ENCODE peak calls at places on chromosome 1, in five cellular contexts. One of them, this sample, is unnamed.

GRCh38 chr1:212514056-212514614 is 81.4 kb downstream of the NENF start:
- DNase-seq in transverse colon: peak; percentile 59
- DNase-seq in SK-N-SH: no peak
- DNase-seq in ovary: no peak
- DNase-seq in stomach: no peak
- DNase-seq in this sample: no peak

GRCh38 chr1:118504231-118504644 is 319.2 kb upstream of the SPAG17 start:
- DNase-seq in SK-N-SH: no peak
- DNase-seq in ovary: peak; percentile 14
- DNase-seq in transverse colon: no peak
- DNase-seq in stomach: no peak
- DNase-seq in this sample: no peak

GRCh38 chr1:231407537-231408396 is 14.3 kb downstream of the EGLN1 start:
- DNase-seq in ovary: no peak
- DNase-seq in SK-N-SH: no peak
- DNase-seq in transverse colon: no peak
- DNase-seq in stomach: no peak
- DNase-seq in this sample: no peak

GRCh38 chr1:235006132-235006721 is 122.4 kb downstream of the TOMM20 start:
- DNase-seq in ovary: no peak
- DNase-seq in SK-N-SH: no peak
- DNase-seq in stomach: no peak
- DNase-seq in transverse colon: no peak
- DNase-seq in this sample: no peak

GRCh38 chr1:24216254-24216653 is 29.2 kb upstream of the IFNLR1 start:
- DNase-seq in stomach: peak; percentile 33
- DNase-seq in ovary: peak; percentile 42
- DNase-seq in SK-N-SH: peak; percentile 59
- DNase-seq in transverse colon: no peak
- DNase-seq in this sample: no peak

GRCh38 chr1:18951818-18952391 is 4.6 kb downstream of the IFFO2 start:
- DNase-seq in transverse colon: peak; percentile 70
- DNase-seq in stomach: peak; percentile 36
- DNase-seq in SK-N-SH: no peak
- DNase-seq in ovary: no peak
- DNase-seq in this sample: no peak

GRCh38 chr1:181726608-181727007 is 243.3 kb downstream of the CACNA1E start:
- DNase-seq in stomach: no peak
- DNase-seq in SK-N-SH: no peak
- DNase-seq in transverse colon: no peak
- DNase-seq in ovary: no peak
- DNase-seq in this sample: no peak

GRCh38 chr1:18179009-18179408 is 71.4 kb downstream of the IGSF21 start:
- DNase-seq in transverse colon: no peak
- DNase-seq in ovary: no peak
- DNase-seq in SK-N-SH: peak; percentile 40
- DNase-seq in stomach: no peak
- DNase-seq in this sample: no peak

GRCh38 chr1:219325368-219325742 is 151.7 kb downstream of the LYPLAL1 start:
- DNase-seq in transverse colon: no peak
- DNase-seq in SK-N-SH: no peak
- DNase-seq in ovary: no peak
- DNase-seq in stomach: no peak
- DNase-seq in this sample: no peak

GRCh38 chr1:197441990-197442389 is 173.9 kb downstream of the CRB1 start:
- DNase-seq in ovary: peak; percentile 52
- DNase-seq in stomach: no peak
- DNase-seq in SK-N-SH: no peak
- DNase-seq in transverse colon: no peak
- DNase-seq in this sample: peak; percentile 67

GRCh38 chr1:236603896-236604217 is 459 bp downstream of the HEATR1 start:
- DNase-seq in SK-N-SH: peak; percentile 19
- DNase-seq in ovary: no peak
- DNase-seq in stomach: no peak
- DNase-seq in transverse colon: no peak
- DNase-seq in this sample: no peak

GRCh38 chr1:182189535-182190066 is 128.1 kb upstream of the ZNF648 start:
- DNase-seq in transverse colon: no peak
- DNase-seq in SK-N-SH: no peak
- DNase-seq in stomach: no peak
- DNase-seq in ovary: no peak
- DNase-seq in this sample: no peak

GRCh38 chr1:177082855-177083741 is 81.4 kb downstream of the ASTN1 start:
- DNase-seq in SK-N-SH: peak; percentile 50
- DNase-seq in transverse colon: no peak
- DNase-seq in stomach: no peak
- DNase-seq in ovary: no peak
- DNase-seq in this sample: peak; percentile 28

GRCh38 chr1:6257541-6258069 is 3.3 kb downstream of the GPR153 start:
- DNase-seq in stomach: no peak
- DNase-seq in SK-N-SH: no peak
- DNase-seq in transverse colon: no peak
- DNase-seq in ovary: no peak
- DNase-seq in this sample: no peak

GRCh38 chr1:8891405-8891804 is 12.9 kb upstream of the ENO1 start:
- DNase-seq in SK-N-SH: no peak
- DNase-seq in ovary: no peak
- DNase-seq in stomach: no peak
- DNase-seq in transverse colon: no peak
- DNase-seq in this sample: no peak

GRCh38 chr1:204254031-204254661 is 40.4 kb upstream of the GOLT1A start:
- DNase-seq in transverse colon: peak; percentile 41
- DNase-seq in ovary: no peak
- DNase-seq in SK-N-SH: no peak
- DNase-seq in stomach: peak; percentile 35
- DNase-seq in this sample: peak; percentile 47

GRCh38 chr1:2526824-2527552 is 592 bp upstream of the PANK4 start:
- DNase-seq in SK-N-SH: no peak
- DNase-seq in transverse colon: peak; percentile 49
- DNase-seq in stomach: no peak
- DNase-seq in ovary: no peak
- DNase-seq in this sample: no peak

GRCh38 chr1:75438355-75438754 is 172.6 kb downstream of the SLC44A5 start:
- DNase-seq in stomach: no peak
- DNase-seq in SK-N-SH: no peak
- DNase-seq in transverse colon: no peak
- DNase-seq in ovary: no peak
- DNase-seq in this sample: no peak

GRCh38 chr1:93164816-93165215 is 15.4 kb downstream of the TMED5 start:
- DNase-seq in stomach: no peak
- DNase-seq in SK-N-SH: no peak
- DNase-seq in transverse colon: no peak
- DNase-seq in ovary: no peak
- DNase-seq in this sample: no peak

GRCh38 chr1:235872270-235872669 is 5.6 kb upstream of the LYST start:
- DNase-seq in SK-N-SH: no peak
- DNase-seq in stomach: no peak
- DNase-seq in ovary: no peak
- DNase-seq in transverse colon: no peak
- DNase-seq in this sample: no peak

GRCh38 chr1:197150336-197151005 is 4.0 kb upstream of the ASPM start:
- DNase-seq in stomach: no peak
- DNase-seq in transverse colon: no peak
- DNase-seq in ovary: no peak
- DNase-seq in SK-N-SH: no peak
- DNase-seq in this sample: no peak

GRCh38 chr1:153577624-153578051 is 12.0 kb upstream of the S100A2 start:
- DNase-seq in stomach: peak; percentile 33
- DNase-seq in SK-N-SH: no peak
- DNase-seq in ovary: no peak
- DNase-seq in transverse colon: peak; percentile 63
- DNase-seq in this sample: no peak

GRCh38 chr1:78281580-78281979 is 209.2 kb upstream of the PTGFR start:
- DNase-seq in stomach: no peak
- DNase-seq in ovary: no peak
- DNase-seq in transverse colon: no peak
- DNase-seq in SK-N-SH: no peak
- DNase-seq in this sample: no peak

GRCh38 chr1:151859814-151860405 is 6.4 kb upstream of the THEM5 start:
- DNase-seq in SK-N-SH: no peak
- DNase-seq in transverse colon: no peak
- DNase-seq in stomach: no peak
- DNase-seq in ovary: no peak
- DNase-seq in this sample: no peak

GRCh38 chr1:173638043-173639021 is 3.2 kb downstream of the TEX50 start:
- DNase-seq in transverse colon: no peak
- DNase-seq in SK-N-SH: no peak
- DNase-seq in stomach: no peak
- DNase-seq in ovary: no peak
- DNase-seq in this sample: no peak

GRCh38 chr1:67768480-67768879 is 64.8 kb downstream of the GNG12 start:
- DNase-seq in SK-N-SH: no peak
- DNase-seq in ovary: no peak
- DNase-seq in transverse colon: no peak
- DNase-seq in stomach: no peak
- DNase-seq in this sample: no peak

GRCh38 chr1:246753670-246754535 is 29.7 kb downstream of the SCCPDH start:
- DNase-seq in SK-N-SH: peak; percentile 75
- DNase-seq in transverse colon: peak; percentile 68
- DNase-seq in stomach: peak; percentile 66
- DNase-seq in ovary: peak; percentile 64
- DNase-seq in this sample: peak; percentile 77
- TF ChIP-seq CTCF in SK-N-SH: peak; percentile 82
- TF ChIP-seq CTCF in transverse colon: peak; percentile 71
- TF ChIP-seq CTCF in stomach: peak; percentile 65
- TF ChIP-seq CTCF in ovary: peak; percentile 36
- TF ChIP-seq CTCF in this sample: peak; percentile 75

GRCh38 chr1:107899655-107900054 is 65.3 kb downstream of the VAV3 start:
- DNase-seq in stomach: no peak
- DNase-seq in ovary: no peak
- DNase-seq in SK-N-SH: no peak
- DNase-seq in transverse colon: no peak
- DNase-seq in this sample: no peak

GRCh38 chr1:107897428-107898339 is 67.3 kb downstream of the VAV3 start:
- DNase-seq in ovary: no peak
- DNase-seq in transverse colon: peak; percentile 11
- DNase-seq in stomach: no peak
- DNase-seq in SK-N-SH: no peak
- DNase-seq in this sample: no peak

GRCh38 chr1:107900083-107900945 is 64.7 kb downstream of the VAV3 start:
- DNase-seq in ovary: no peak
- DNase-seq in transverse colon: no peak
- DNase-seq in SK-N-SH: no peak
- DNase-seq in stomach: no peak
- DNase-seq in this sample: no peak

GRCh38 chr1:107896946-107897345 is 68.0 kb downstream of the VAV3 start:
- DNase-seq in stomach: no peak
- DNase-seq in transverse colon: no peak
- DNase-seq in SK-N-SH: no peak
- DNase-seq in ovary: no peak
- DNase-seq in this sample: no peak

DNA sequence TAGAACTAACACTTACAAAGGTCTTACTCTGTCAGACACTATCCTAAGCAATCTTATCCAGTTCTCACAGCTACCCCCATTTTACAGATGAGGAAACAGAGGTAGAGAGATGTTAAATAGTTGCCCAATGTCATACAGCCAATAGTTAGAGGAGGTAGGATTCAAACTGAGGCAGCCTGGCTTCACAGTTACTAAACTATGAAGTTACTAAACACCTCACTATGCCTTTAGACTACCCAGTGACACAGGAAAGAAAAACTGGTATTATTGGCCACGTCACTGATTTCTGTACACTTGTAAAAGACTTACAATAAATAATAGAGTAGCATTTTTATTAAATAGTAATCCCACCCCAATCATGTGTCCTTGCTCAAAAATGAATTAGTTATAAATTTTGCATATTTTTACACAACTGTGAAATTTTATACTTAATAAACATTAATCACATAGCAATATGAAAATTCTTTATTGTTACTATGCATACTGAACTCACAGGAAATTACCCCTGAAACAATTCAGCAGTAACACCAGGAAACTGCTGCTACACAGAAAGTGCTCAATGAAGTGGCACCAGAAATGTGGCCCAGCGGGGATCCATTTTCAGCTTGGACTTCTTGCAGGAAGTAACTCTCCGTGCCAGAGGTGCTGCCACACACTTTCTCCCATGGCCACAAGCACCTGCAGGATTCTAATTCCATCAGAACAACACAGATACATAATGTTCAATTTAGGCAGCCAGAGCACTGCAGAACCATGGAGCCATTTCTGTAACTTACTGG is 69.4 kb downstream of the VAV3 start:
- DNase-seq in ovary: no peak
- DNase-seq in stomach: peak; percentile 30
- DNase-seq in SK-N-SH: no peak
- DNase-seq in transverse colon: no peak
- DNase-seq in this sample: no peak
- TF ChIP-seq EP300 in ovary: no peak
- TF ChIP-seq EP300 in stomach: no peak
- TF ChIP-seq EP300 in SK-N-SH: no peak
- TF ChIP-seq EP300 in transverse colon: no peak
- TF ChIP-seq EP300 in this sample: no peak

GRCh38 chr1:202750761-202751160 is 40.5 kb upstream of the SYT2 start:
- DNase-seq in ovary: no peak
- DNase-seq in SK-N-SH: no peak
- DNase-seq in transverse colon: no peak
- DNase-seq in stomach: no peak
- DNase-seq in this sample: no peak
- TF ChIP-seq CTCF in ovary: no peak
- TF ChIP-seq CTCF in SK-N-SH: peak; percentile 21
- TF ChIP-seq CTCF in transverse colon: peak; percentile 13
- TF ChIP-seq CTCF in stomach: no peak
- TF ChIP-seq CTCF in this sample: no peak

DNA sequence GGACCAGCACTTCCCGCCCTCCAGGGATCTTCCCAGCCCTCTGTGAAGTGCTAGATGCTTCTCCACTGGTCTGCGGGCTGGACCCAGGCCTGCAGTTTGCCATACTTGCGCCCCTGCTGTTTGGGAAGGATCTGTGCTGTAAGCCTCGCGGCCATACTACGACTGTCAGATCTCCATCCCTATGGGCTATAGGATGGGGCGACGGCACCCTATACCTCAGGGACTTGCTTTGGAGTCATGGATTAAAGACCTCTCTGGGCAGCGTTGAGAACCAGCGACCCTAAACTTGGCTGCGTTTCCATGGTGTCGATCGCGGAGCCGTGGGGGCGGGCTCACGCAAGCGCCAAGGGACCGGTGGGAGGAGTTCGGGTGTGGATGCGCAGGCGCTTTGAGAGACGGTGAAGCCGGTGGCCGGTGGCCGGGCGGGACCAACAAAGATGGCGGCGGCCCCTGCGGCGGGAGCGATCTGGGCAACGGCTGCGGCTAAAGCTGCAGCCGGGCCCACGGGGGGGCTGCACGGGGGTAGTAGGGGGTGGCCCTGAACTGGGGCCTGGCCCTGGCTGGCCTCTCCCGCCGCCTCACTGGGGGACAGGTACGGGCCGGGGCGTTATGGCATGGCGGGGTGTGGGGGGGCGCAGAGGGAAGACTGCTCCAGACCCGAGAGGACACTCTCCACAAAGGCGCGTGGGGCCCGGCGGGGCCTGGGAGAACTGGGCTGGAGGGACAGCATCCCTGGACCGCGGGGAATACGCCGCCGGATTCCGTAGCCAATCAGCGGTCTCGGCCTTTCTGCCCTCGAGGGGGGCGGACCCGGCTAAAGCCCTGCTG is at the start of gene USP21:
- DNase-seq in SK-N-SH: peak; percentile 96
- DNase-seq in ovary: peak; percentile 96
- DNase-seq in stomach: peak; percentile 94
- DNase-seq in transverse colon: peak; percentile 94
- DNase-seq in this sample: peak; percentile 88
- TF ChIP-seq EP300 in SK-N-SH: no peak
- TF ChIP-seq EP300 in ovary: no peak
- TF ChIP-seq EP300 in stomach: no peak
- TF ChIP-seq EP300 in transverse colon: no peak
- TF ChIP-seq EP300 in this sample: peak; percentile 90

This sample was measured in tibial nerve.